ENCODE peak calls at places on chromosomes 6 and 20, in seven cellular contexts. W is HCT116; F is psoas muscle; I is A549; O is CD8-positive, alpha-beta memory T cell; A is heart right ventricle; H is breast epithelium. T is an unnamed sample.

GRCh38 chr6:142322504-142323198 is 20.8 kb downstream of the ADGRG6 start:
- DNase-seq in H (no peak), A (no peak), W (no peak), F (no peak), O (no peak), I (no peak), T (no peak)

GRCh38 chr20:23141450-23142161 is 55.5 kb upstream of the CD93 start:
- DNase-seq in W (no peak), I (no peak), H (no peak), A (no peak), F (peak; percentile 57), O (no peak), T (no peak)

GRCh38 chr6:170296423-170296745 is 5.5 kb upstream of the DLL1 start:
- DNase-seq in H (no peak), O (no peak), A (no peak), I (no peak), F (no peak), W (no peak), T (no peak)

GRCh38 chr6:109347779-109348178 is 34.5 kb downstream of the CD164 start:
- DNase-seq in W (no peak), H (no peak), I (no peak), O (no peak), F (no peak), A (no peak), T (no peak)

GRCh38 chr20:62841705-62842212 is 19.9 kb downstream of the TCFL5 start:
- DNase-seq in H (no peak), I (no peak), A (no peak), W (no peak), F (no peak), O (no peak), T (no peak)

GRCh38 chr6:42045538-42046460 is 4.5 kb upstream of the TAF8 start:
- DNase-seq in W (peak; percentile 33), A (peak; percentile 90), H (peak; percentile 98), F (peak; percentile 92), I (no peak), O (peak; percentile 88), T (peak; percentile 97)

GRCh38 chr6:90401933-90402830 is 105.5 kb upstream of the BACH2 start:
- DNase-seq in I (no peak), H (no peak), F (no peak), O (peak; percentile 48), W (no peak), A (no peak), T (no peak)

GRCh38 chr6:109351231-109352132 is 30.8 kb downstream of the CD164 start:
- DNase-seq in I (no peak), O (no peak), A (no peak), W (no peak), F (no peak), H (no peak), T (no peak)

GRCh38 chr20:19426356-19426755 is 213.9 kb downstream of the SLC24A3 start:
- DNase-seq in F (no peak), I (no peak), A (no peak), W (no peak), H (no peak), O (no peak), T (no peak)

GRCh38 chr20:35702051-35702823 is 3.0 kb downstream of the ROMO1 start:
- DNase-seq in H (no peak), W (no peak), O (no peak), I (no peak), A (no peak), F (no peak), T (no peak)

DNA sequence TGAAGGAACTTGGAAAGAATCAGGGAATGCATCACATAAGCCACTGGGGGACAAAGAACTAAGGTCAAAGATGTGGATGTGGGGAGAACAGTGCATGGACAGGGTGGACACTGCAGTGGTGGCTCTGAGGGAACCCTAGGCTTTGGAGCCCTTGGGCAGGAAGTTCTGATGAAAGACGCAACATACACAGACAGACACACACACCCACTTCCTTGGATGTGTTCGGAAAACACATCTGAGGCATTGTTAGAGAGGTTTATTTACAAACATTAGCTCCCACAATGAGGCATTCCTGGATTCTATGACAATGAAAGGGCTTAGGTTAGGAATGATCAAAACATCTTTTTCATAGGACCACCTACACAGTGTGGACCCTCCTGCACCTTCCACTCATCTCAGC is 6.2 kb upstream of the METTL24 start:
- DNase-seq in W (no peak), I (no peak), H (no peak), F (no peak), O (no peak), A (no peak), T (no peak)
- H3K27ac ChIP-seq in W (no peak overlapping the region), I (no peak overlapping the region), H (no peak overlapping the region), F (no peak overlapping the region), O (no peak overlapping the region), A (no peak overlapping the region), T (peak overlapping the region; percentile 88)

DNA sequence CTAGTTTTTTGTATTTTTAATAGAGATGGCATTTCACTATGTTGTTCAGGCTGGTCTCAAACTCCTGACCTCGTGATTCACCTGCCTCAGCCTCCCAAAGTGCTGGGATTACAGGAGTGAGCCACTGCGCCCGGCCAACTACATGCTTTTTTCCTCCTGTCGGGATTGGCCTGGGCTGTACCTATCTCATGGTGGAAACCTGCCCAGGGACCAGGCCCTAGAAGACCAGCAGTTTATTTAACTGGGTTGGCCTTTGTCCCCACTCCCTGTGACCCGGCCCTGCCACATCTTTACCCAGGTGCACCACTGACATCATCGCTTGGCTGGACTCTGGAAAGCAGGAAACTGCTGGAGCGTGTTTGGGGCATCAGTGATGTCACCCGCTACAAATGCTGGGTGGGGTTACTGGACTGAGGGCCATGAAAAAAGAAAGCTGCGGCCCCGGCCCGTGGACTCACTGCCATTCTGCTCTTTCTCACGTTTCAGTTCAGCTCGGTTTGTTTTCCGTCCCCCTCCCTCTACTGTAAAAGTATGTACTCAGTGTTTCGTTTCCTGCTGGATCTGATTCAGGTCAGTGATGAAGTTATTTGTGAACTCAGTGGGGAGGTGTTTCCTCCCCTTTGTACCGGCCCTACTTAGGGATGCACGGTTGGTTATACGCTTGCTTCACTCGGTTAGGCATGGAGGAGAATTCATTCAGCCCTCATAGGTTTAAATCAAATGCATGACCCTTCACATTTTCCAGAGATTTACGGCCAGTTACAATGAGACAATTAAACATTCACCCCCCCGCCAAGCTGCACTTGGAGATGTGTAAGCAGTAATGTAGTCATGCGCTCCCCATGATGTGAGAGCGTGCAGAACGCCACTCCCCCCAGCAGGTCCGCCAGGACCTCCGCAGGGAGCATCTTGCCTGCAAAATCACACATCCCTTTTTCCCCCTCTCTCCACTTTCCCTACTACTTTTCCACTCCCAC is 179.3 kb downstream of the MTHFD1L start:
- DNase-seq in H (peak; percentile 40), W (peak; percentile 82), I (peak; percentile 49), O (no peak), A (peak; percentile 70), F (peak; percentile 74), T (peak; percentile 85)
- H3K4me3 ChIP-seq in H (no peak overlapping the region), W (peak overlapping the region; percentile 38), I (no peak overlapping the region), O (no peak overlapping the region), A (no peak overlapping the region), F (peak overlapping the region; percentile 5), T (peak overlapping the region; percentile 54)

GRCh38 chr20:32682508-32682987 is 8.8 kb upstream of the C20orf203 start:
- DNase-seq in O (no peak), I (no peak), A (no peak), W (no peak), H (no peak), F (no peak), T (no peak)

GRCh38 chr20:32686530-32687179 is 12.9 kb upstream of the C20orf203 start:
- DNase-seq in F (no peak), A (no peak), W (no peak), I (no peak), O (no peak), H (no peak), T (no peak)

GRCh38 chr20:32681175-32682084 is 7.7 kb upstream of the C20orf203 start:
- DNase-seq in H (no peak), A (no peak), W (no peak), I (no peak), O (no peak), F (no peak), T (no peak)

GRCh38 chr20:32687180-32687532 is 13.4 kb upstream of the C20orf203 start:
- DNase-seq in F (no peak), H (no peak), O (no peak), W (no peak), A (no peak), I (no peak), T (no peak)

GRCh38 chr20:32685541-32686529 is 12.1 kb upstream of the C20orf203 start:
- DNase-seq in I (no peak), O (no peak), F (no peak), A (peak; percentile 64), W (no peak), H (no peak), T (no peak)
- H3K27ac ChIP-seq in I (no peak overlapping the region), O (no peak overlapping the region), F (peak overlapping the region; percentile 30), A (no peak overlapping the region), W (no peak overlapping the region), H (peak overlapping the region; percentile 70), T (no peak overlapping the region)

DNA sequence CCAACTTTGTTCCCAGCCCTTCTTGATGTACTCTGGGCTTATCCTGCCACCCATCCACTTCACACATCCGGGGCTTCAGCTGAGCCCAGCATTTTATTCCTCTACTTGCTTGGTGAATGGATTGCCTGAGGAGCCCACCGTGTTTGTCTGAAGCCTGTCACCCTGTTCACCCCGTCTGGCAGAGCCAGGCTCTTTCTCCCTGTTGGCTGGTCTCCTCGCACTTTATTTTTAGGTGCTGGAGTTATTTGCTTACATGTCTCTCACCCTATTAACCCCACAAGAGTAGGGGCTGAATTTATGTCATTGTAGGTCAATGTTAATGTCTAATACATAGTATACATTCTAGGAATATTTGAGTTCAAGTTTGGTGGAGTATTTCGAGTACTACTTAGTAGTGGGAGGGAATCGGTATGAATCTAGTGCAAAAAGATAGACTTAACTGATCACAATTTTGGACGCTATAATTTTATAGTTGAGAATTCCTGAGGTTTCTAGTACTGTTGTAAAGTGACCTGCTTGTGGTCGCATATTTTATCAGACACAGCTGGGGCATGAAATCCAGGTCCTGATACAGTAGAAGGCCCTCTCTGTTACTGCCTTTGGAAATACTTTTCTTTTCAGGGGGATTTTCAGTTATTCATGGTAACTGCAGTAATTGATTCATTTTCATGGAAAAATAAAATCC is 10.8 kb downstream of the JARID2 start:
- DNase-seq in O (no peak), W (no peak), F (no peak), I (no peak), A (peak; percentile 41), H (no peak), T (no peak)
- H3K4me3 ChIP-seq in O (no peak overlapping the region), W (no peak overlapping the region), F (no peak overlapping the region), I (no peak overlapping the region), A (no peak overlapping the region), H (no peak overlapping the region), T (no peak overlapping the region)